ENCODE peak calls at places on chromosomes 11 and 22, in nine cellular contexts. One of them, this sample, is unnamed.

GRCh38 chr11:131392528-131393255 is 22.3 kb downstream of the NTM start:
- DNase-seq in stimulated activated CD4-positive, alpha-beta T cell treated with anti-CD3 and anti-CD28 coated beads, Interleukin-15, amount 100 ng/mL, for 1 hour: no peak
- DNase-seq in fibroblast of the aortic adventitia: no peak
- DNase-seq in stimulated activated CD8-positive, alpha-beta memory T cell treated with anti-CD3 and anti-CD28 coated beads, Interleukin-7, amount 100 ng/mL, for 1 hour: no peak
- DNase-seq in GM06990: no peak
- DNase-seq in NCI-H524: peak
- DNase-seq in activated gamma-delta T cell treated with anti-CD3 and anti-CD28 coated beads, Interleukin-2, amount 50 U/mL, for 16 hours: no peak
- DNase-seq in effector memory CD8-positive, alpha-beta T cell: no peak
- DNase-seq in posterior vena cava: no peak
- DNase-seq in this sample: no peak

GRCh38 chr22:48482771-48483170 is 1344.9 kb downstream of the BRD1 start:
- DNase-seq in stimulated activated CD4-positive, alpha-beta T cell treated with anti-CD3 and anti-CD28 coated beads, Interleukin-15, amount 100 ng/mL, for 1 hour: no peak
- DNase-seq in GM06990: no peak
- DNase-seq in stimulated activated CD8-positive, alpha-beta memory T cell treated with anti-CD3 and anti-CD28 coated beads, Interleukin-7, amount 100 ng/mL, for 1 hour: no peak
- DNase-seq in activated gamma-delta T cell treated with anti-CD3 and anti-CD28 coated beads, Interleukin-2, amount 50 U/mL, for 16 hours: no peak
- DNase-seq in effector memory CD8-positive, alpha-beta T cell: no peak
- DNase-seq in fibroblast of the aortic adventitia: no peak
- DNase-seq in NCI-H524: no peak
- DNase-seq in posterior vena cava: no peak
- DNase-seq in this sample: no peak

GRCh38 chr11:16986434-16987204 is 27.6 kb downstream of the PLEKHA7 start:
- DNase-seq in activated gamma-delta T cell treated with anti-CD3 and anti-CD28 coated beads, Interleukin-2, amount 50 U/mL, for 16 hours: peak
- DNase-seq in stimulated activated CD8-positive, alpha-beta memory T cell treated with anti-CD3 and anti-CD28 coated beads, Interleukin-7, amount 100 ng/mL, for 1 hour: peak
- DNase-seq in stimulated activated CD4-positive, alpha-beta T cell treated with anti-CD3 and anti-CD28 coated beads, Interleukin-15, amount 100 ng/mL, for 1 hour: peak
- DNase-seq in posterior vena cava: no peak
- DNase-seq in NCI-H524: no peak
- DNase-seq in fibroblast of the aortic adventitia: no peak
- DNase-seq in effector memory CD8-positive, alpha-beta T cell: peak
- DNase-seq in GM06990: peak
- DNase-seq in this sample: peak

GRCh38 chr22:44603774-44604173 is 98.2 kb upstream of the PRR5 start:
- DNase-seq in stimulated activated CD8-positive, alpha-beta memory T cell treated with anti-CD3 and anti-CD28 coated beads, Interleukin-7, amount 100 ng/mL, for 1 hour: no peak
- DNase-seq in activated gamma-delta T cell treated with anti-CD3 and anti-CD28 coated beads, Interleukin-2, amount 50 U/mL, for 16 hours: no peak
- DNase-seq in fibroblast of the aortic adventitia: no peak
- DNase-seq in effector memory CD8-positive, alpha-beta T cell: no peak
- DNase-seq in GM06990: no peak
- DNase-seq in NCI-H524: no peak
- DNase-seq in posterior vena cava: no peak
- DNase-seq in stimulated activated CD4-positive, alpha-beta T cell treated with anti-CD3 and anti-CD28 coated beads, Interleukin-15, amount 100 ng/mL, for 1 hour: no peak
- DNase-seq in this sample: no peak

GRCh38 chr22:25212337-25212736 is 7.1 kb upstream of the CRYBB2 start:
- DNase-seq in stimulated activated CD8-positive, alpha-beta memory T cell treated with anti-CD3 and anti-CD28 coated beads, Interleukin-7, amount 100 ng/mL, for 1 hour: no peak
- DNase-seq in fibroblast of the aortic adventitia: no peak
- DNase-seq in GM06990: no peak
- DNase-seq in posterior vena cava: no peak
- DNase-seq in NCI-H524: peak
- DNase-seq in stimulated activated CD4-positive, alpha-beta T cell treated with anti-CD3 and anti-CD28 coated beads, Interleukin-15, amount 100 ng/mL, for 1 hour: no peak
- DNase-seq in effector memory CD8-positive, alpha-beta T cell: no peak
- DNase-seq in activated gamma-delta T cell treated with anti-CD3 and anti-CD28 coated beads, Interleukin-2, amount 50 U/mL, for 16 hours: no peak
- DNase-seq in this sample: no peak

GRCh38 chr11:86990079-86990478 is 34.9 kb upstream of the FZD4 start:
- DNase-seq in fibroblast of the aortic adventitia: peak
- DNase-seq in stimulated activated CD8-positive, alpha-beta memory T cell treated with anti-CD3 and anti-CD28 coated beads, Interleukin-7, amount 100 ng/mL, for 1 hour: no peak
- DNase-seq in activated gamma-delta T cell treated with anti-CD3 and anti-CD28 coated beads, Interleukin-2, amount 50 U/mL, for 16 hours: no peak
- DNase-seq in effector memory CD8-positive, alpha-beta T cell: no peak
- DNase-seq in GM06990: no peak
- DNase-seq in posterior vena cava: no peak
- DNase-seq in stimulated activated CD4-positive, alpha-beta T cell treated with anti-CD3 and anti-CD28 coated beads, Interleukin-15, amount 100 ng/mL, for 1 hour: no peak
- DNase-seq in NCI-H524: no peak
- DNase-seq in this sample: no peak

GRCh38 chr22:27510024-27510423 is 291.5 kb downstream of the MN1 start:
- DNase-seq in stimulated activated CD4-positive, alpha-beta T cell treated with anti-CD3 and anti-CD28 coated beads, Interleukin-15, amount 100 ng/mL, for 1 hour: no peak
- DNase-seq in activated gamma-delta T cell treated with anti-CD3 and anti-CD28 coated beads, Interleukin-2, amount 50 U/mL, for 16 hours: no peak
- DNase-seq in stimulated activated CD8-positive, alpha-beta memory T cell treated with anti-CD3 and anti-CD28 coated beads, Interleukin-7, amount 100 ng/mL, for 1 hour: no peak
- DNase-seq in GM06990: no peak
- DNase-seq in posterior vena cava: no peak
- DNase-seq in fibroblast of the aortic adventitia: no peak
- DNase-seq in effector memory CD8-positive, alpha-beta T cell: no peak
- DNase-seq in NCI-H524: no peak
- DNase-seq in this sample: no peak

GRCh38 chr22:44735518-44736428 is 16.6 kb upstream of the ARHGAP8 start:
- DNase-seq in effector memory CD8-positive, alpha-beta T cell: peak
- DNase-seq in fibroblast of the aortic adventitia: peak
- DNase-seq in NCI-H524: peak
- DNase-seq in stimulated activated CD4-positive, alpha-beta T cell treated with anti-CD3 and anti-CD28 coated beads, Interleukin-15, amount 100 ng/mL, for 1 hour: peak
- DNase-seq in posterior vena cava: peak
- DNase-seq in GM06990: peak
- DNase-seq in activated gamma-delta T cell treated with anti-CD3 and anti-CD28 coated beads, Interleukin-2, amount 50 U/mL, for 16 hours: peak
- DNase-seq in stimulated activated CD8-positive, alpha-beta memory T cell treated with anti-CD3 and anti-CD28 coated beads, Interleukin-7, amount 100 ng/mL, for 1 hour: peak
- DNase-seq in this sample: peak

GRCh38 chr22:28506207-28506606 is 173.4 kb downstream of the TTC28 start:
- DNase-seq in posterior vena cava: no peak
- DNase-seq in fibroblast of the aortic adventitia: no peak
- DNase-seq in activated gamma-delta T cell treated with anti-CD3 and anti-CD28 coated beads, Interleukin-2, amount 50 U/mL, for 16 hours: no peak
- DNase-seq in NCI-H524: no peak
- DNase-seq in stimulated activated CD4-positive, alpha-beta T cell treated with anti-CD3 and anti-CD28 coated beads, Interleukin-15, amount 100 ng/mL, for 1 hour: no peak
- DNase-seq in effector memory CD8-positive, alpha-beta T cell: no peak
- DNase-seq in stimulated activated CD8-positive, alpha-beta memory T cell treated with anti-CD3 and anti-CD28 coated beads, Interleukin-7, amount 100 ng/mL, for 1 hour: no peak
- DNase-seq in GM06990: no peak
- DNase-seq in this sample: no peak

GRCh38 chr11:17389205-17389956 is 922 bp upstream of the KCNJ11 start:
- DNase-seq in stimulated activated CD8-positive, alpha-beta memory T cell treated with anti-CD3 and anti-CD28 coated beads, Interleukin-7, amount 100 ng/mL, for 1 hour: peak
- DNase-seq in fibroblast of the aortic adventitia: no peak
- DNase-seq in GM06990: peak
- DNase-seq in activated gamma-delta T cell treated with anti-CD3 and anti-CD28 coated beads, Interleukin-2, amount 50 U/mL, for 16 hours: peak
- DNase-seq in NCI-H524: peak
- DNase-seq in effector memory CD8-positive, alpha-beta T cell: peak
- DNase-seq in stimulated activated CD4-positive, alpha-beta T cell treated with anti-CD3 and anti-CD28 coated beads, Interleukin-15, amount 100 ng/mL, for 1 hour: peak
- DNase-seq in posterior vena cava: peak
- DNase-seq in this sample: peak

GRCh38 chr11:113615098-113615497 is 91.0 kb downstream of the TMPRSS5 start:
- DNase-seq in stimulated activated CD8-positive, alpha-beta memory T cell treated with anti-CD3 and anti-CD28 coated beads, Interleukin-7, amount 100 ng/mL, for 1 hour: no peak
- DNase-seq in fibroblast of the aortic adventitia: no peak
- DNase-seq in activated gamma-delta T cell treated with anti-CD3 and anti-CD28 coated beads, Interleukin-2, amount 50 U/mL, for 16 hours: no peak
- DNase-seq in posterior vena cava: no peak
- DNase-seq in effector memory CD8-positive, alpha-beta T cell: no peak
- DNase-seq in GM06990: no peak
- DNase-seq in stimulated activated CD4-positive, alpha-beta T cell treated with anti-CD3 and anti-CD28 coated beads, Interleukin-15, amount 100 ng/mL, for 1 hour: no peak
- DNase-seq in NCI-H524: peak
- DNase-seq in this sample: no peak

GRCh38 chr11:116224154-116224888 is 548.5 kb downstream of the BUD13 start:
- DNase-seq in fibroblast of the aortic adventitia: peak
- DNase-seq in stimulated activated CD4-positive, alpha-beta T cell treated with anti-CD3 and anti-CD28 coated beads, Interleukin-15, amount 100 ng/mL, for 1 hour: peak
- DNase-seq in stimulated activated CD8-positive, alpha-beta memory T cell treated with anti-CD3 and anti-CD28 coated beads, Interleukin-7, amount 100 ng/mL, for 1 hour: no peak
- DNase-seq in GM06990: peak
- DNase-seq in posterior vena cava: peak
- DNase-seq in effector memory CD8-positive, alpha-beta T cell: no peak
- DNase-seq in NCI-H524: peak
- DNase-seq in activated gamma-delta T cell treated with anti-CD3 and anti-CD28 coated beads, Interleukin-2, amount 50 U/mL, for 16 hours: no peak
- DNase-seq in this sample: no peak

GRCh38 chr22:43823911-43824665 is 12.0 kb upstream of the EFCAB6 start:
- DNase-seq in effector memory CD8-positive, alpha-beta T cell: no peak
- DNase-seq in posterior vena cava: no peak
- DNase-seq in activated gamma-delta T cell treated with anti-CD3 and anti-CD28 coated beads, Interleukin-2, amount 50 U/mL, for 16 hours: no peak
- DNase-seq in stimulated activated CD4-positive, alpha-beta T cell treated with anti-CD3 and anti-CD28 coated beads, Interleukin-15, amount 100 ng/mL, for 1 hour: no peak
- DNase-seq in stimulated activated CD8-positive, alpha-beta memory T cell treated with anti-CD3 and anti-CD28 coated beads, Interleukin-7, amount 100 ng/mL, for 1 hour: no peak
- DNase-seq in GM06990: no peak
- DNase-seq in NCI-H524: no peak
- DNase-seq in fibroblast of the aortic adventitia: no peak
- DNase-seq in this sample: no peak

GRCh38 chr11:131601586-131601985 is 231.2 kb downstream of the NTM start:
- DNase-seq in posterior vena cava: no peak
- DNase-seq in effector memory CD8-positive, alpha-beta T cell: no peak
- DNase-seq in activated gamma-delta T cell treated with anti-CD3 and anti-CD28 coated beads, Interleukin-2, amount 50 U/mL, for 16 hours: no peak
- DNase-seq in NCI-H524: no peak
- DNase-seq in fibroblast of the aortic adventitia: no peak
- DNase-seq in stimulated activated CD4-positive, alpha-beta T cell treated with anti-CD3 and anti-CD28 coated beads, Interleukin-15, amount 100 ng/mL, for 1 hour: no peak
- DNase-seq in GM06990: no peak
- DNase-seq in stimulated activated CD8-positive, alpha-beta memory T cell treated with anti-CD3 and anti-CD28 coated beads, Interleukin-7, amount 100 ng/mL, for 1 hour: no peak
- DNase-seq in this sample: no peak

GRCh38 chr11:121800704-121801516 is 315.1 kb downstream of the BLID start:
- DNase-seq in stimulated activated CD4-positive, alpha-beta T cell treated with anti-CD3 and anti-CD28 coated beads, Interleukin-15, amount 100 ng/mL, for 1 hour: no peak
- DNase-seq in posterior vena cava: no peak
- DNase-seq in fibroblast of the aortic adventitia: peak
- DNase-seq in stimulated activated CD8-positive, alpha-beta memory T cell treated with anti-CD3 and anti-CD28 coated beads, Interleukin-7, amount 100 ng/mL, for 1 hour: no peak
- DNase-seq in activated gamma-delta T cell treated with anti-CD3 and anti-CD28 coated beads, Interleukin-2, amount 50 U/mL, for 16 hours: no peak
- DNase-seq in GM06990: no peak
- DNase-seq in effector memory CD8-positive, alpha-beta T cell: no peak
- DNase-seq in NCI-H524: no peak
- DNase-seq in this sample: no peak

GRCh38 chr11:31788066-31788465 is 23.1 kb downstream of the PAX6 start:
- DNase-seq in GM06990: no peak
- DNase-seq in stimulated activated CD4-positive, alpha-beta T cell treated with anti-CD3 and anti-CD28 coated beads, Interleukin-15, amount 100 ng/mL, for 1 hour: no peak
- DNase-seq in fibroblast of the aortic adventitia: no peak
- DNase-seq in stimulated activated CD8-positive, alpha-beta memory T cell treated with anti-CD3 and anti-CD28 coated beads, Interleukin-7, amount 100 ng/mL, for 1 hour: no peak
- DNase-seq in NCI-H524: no peak
- DNase-seq in posterior vena cava: no peak
- DNase-seq in activated gamma-delta T cell treated with anti-CD3 and anti-CD28 coated beads, Interleukin-2, amount 50 U/mL, for 16 hours: no peak
- DNase-seq in effector memory CD8-positive, alpha-beta T cell: no peak
- DNase-seq in this sample: no peak

GRCh38 chr22:23514317-23515038 is 65.6 kb downstream of the IGLL1 start:
- DNase-seq in NCI-H524: no peak
- DNase-seq in effector memory CD8-positive, alpha-beta T cell: no peak
- DNase-seq in fibroblast of the aortic adventitia: no peak
- DNase-seq in posterior vena cava: no peak
- DNase-seq in activated gamma-delta T cell treated with anti-CD3 and anti-CD28 coated beads, Interleukin-2, amount 50 U/mL, for 16 hours: no peak
- DNase-seq in stimulated activated CD4-positive, alpha-beta T cell treated with anti-CD3 and anti-CD28 coated beads, Interleukin-15, amount 100 ng/mL, for 1 hour: no peak
- DNase-seq in stimulated activated CD8-positive, alpha-beta memory T cell treated with anti-CD3 and anti-CD28 coated beads, Interleukin-7, amount 100 ng/mL, for 1 hour: no peak
- DNase-seq in GM06990: no peak
- DNase-seq in this sample: no peak

GRCh38 chr22:40676644-40677043 is 2.6 kb upstream of the MCHR1 start:
- DNase-seq in NCI-H524: no peak
- DNase-seq in stimulated activated CD4-positive, alpha-beta T cell treated with anti-CD3 and anti-CD28 coated beads, Interleukin-15, amount 100 ng/mL, for 1 hour: no peak
- DNase-seq in effector memory CD8-positive, alpha-beta T cell: no peak
- DNase-seq in activated gamma-delta T cell treated with anti-CD3 and anti-CD28 coated beads, Interleukin-2, amount 50 U/mL, for 16 hours: no peak
- DNase-seq in stimulated activated CD8-positive, alpha-beta memory T cell treated with anti-CD3 and anti-CD28 coated beads, Interleukin-7, amount 100 ng/mL, for 1 hour: no peak
- DNase-seq in GM06990: no peak
- DNase-seq in posterior vena cava: no peak
- DNase-seq in fibroblast of the aortic adventitia: no peak
- DNase-seq in this sample: no peak

GRCh38 chr11:26849009-26849408 is 127.1 kb upstream of the SLC5A12 start:
- DNase-seq in fibroblast of the aortic adventitia: peak
- DNase-seq in effector memory CD8-positive, alpha-beta T cell: no peak
- DNase-seq in GM06990: no peak
- DNase-seq in NCI-H524: no peak
- DNase-seq in stimulated activated CD4-positive, alpha-beta T cell treated with anti-CD3 and anti-CD28 coated beads, Interleukin-15, amount 100 ng/mL, for 1 hour: no peak
- DNase-seq in activated gamma-delta T cell treated with anti-CD3 and anti-CD28 coated beads, Interleukin-2, amount 50 U/mL, for 16 hours: no peak
- DNase-seq in posterior vena cava: no peak
- DNase-seq in stimulated activated CD8-positive, alpha-beta memory T cell treated with anti-CD3 and anti-CD28 coated beads, Interleukin-7, amount 100 ng/mL, for 1 hour: no peak
- DNase-seq in this sample: no peak

GRCh38 chr22:32576553-32577255 is 102.1 kb downstream of the FBXO7 start:
- DNase-seq in effector memory CD8-positive, alpha-beta T cell: no peak
- DNase-seq in activated gamma-delta T cell treated with anti-CD3 and anti-CD28 coated beads, Interleukin-2, amount 50 U/mL, for 16 hours: no peak
- DNase-seq in posterior vena cava: no peak
- DNase-seq in stimulated activated CD4-positive, alpha-beta T cell treated with anti-CD3 and anti-CD28 coated beads, Interleukin-15, amount 100 ng/mL, for 1 hour: no peak
- DNase-seq in GM06990: no peak
- DNase-seq in NCI-H524: peak
- DNase-seq in stimulated activated CD8-positive, alpha-beta memory T cell treated with anti-CD3 and anti-CD28 coated beads, Interleukin-7, amount 100 ng/mL, for 1 hour: no peak
- DNase-seq in fibroblast of the aortic adventitia: no peak
- DNase-seq in this sample: no peak

GRCh38 chr11:64644348-64645242 is 53.6 kb downstream of the SLC22A12 start:
- DNase-seq in NCI-H524: peak
- DNase-seq in posterior vena cava: no peak
- DNase-seq in stimulated activated CD8-positive, alpha-beta memory T cell treated with anti-CD3 and anti-CD28 coated beads, Interleukin-7, amount 100 ng/mL, for 1 hour: no peak
- DNase-seq in GM06990: no peak
- DNase-seq in fibroblast of the aortic adventitia: no peak
- DNase-seq in activated gamma-delta T cell treated with anti-CD3 and anti-CD28 coated beads, Interleukin-2, amount 50 U/mL, for 16 hours: no peak
- DNase-seq in stimulated activated CD4-positive, alpha-beta T cell treated with anti-CD3 and anti-CD28 coated beads, Interleukin-15, amount 100 ng/mL, for 1 hour: no peak
- DNase-seq in effector memory CD8-positive, alpha-beta T cell: no peak
- DNase-seq in this sample: no peak

GRCh38 chr22:24507742-24508141 is 12.6 kb downstream of the UPB1 start:
- DNase-seq in effector memory CD8-positive, alpha-beta T cell: no peak
- DNase-seq in posterior vena cava: no peak
- DNase-seq in stimulated activated CD8-positive, alpha-beta memory T cell treated with anti-CD3 and anti-CD28 coated beads, Interleukin-7, amount 100 ng/mL, for 1 hour: no peak
- DNase-seq in NCI-H524: no peak
- DNase-seq in GM06990: no peak
- DNase-seq in activated gamma-delta T cell treated with anti-CD3 and anti-CD28 coated beads, Interleukin-2, amount 50 U/mL, for 16 hours: no peak
- DNase-seq in stimulated activated CD4-positive, alpha-beta T cell treated with anti-CD3 and anti-CD28 coated beads, Interleukin-15, amount 100 ng/mL, for 1 hour: no peak
- DNase-seq in fibroblast of the aortic adventitia: no peak
- DNase-seq in this sample: no peak

GRCh38 chr11:73513707-73514106 is 84.2 kb downstream of the FAM168A start:
- DNase-seq in stimulated activated CD8-positive, alpha-beta memory T cell treated with anti-CD3 and anti-CD28 coated beads, Interleukin-7, amount 100 ng/mL, for 1 hour: no peak
- DNase-seq in posterior vena cava: no peak
- DNase-seq in stimulated activated CD4-positive, alpha-beta T cell treated with anti-CD3 and anti-CD28 coated beads, Interleukin-15, amount 100 ng/mL, for 1 hour: no peak
- DNase-seq in effector memory CD8-positive, alpha-beta T cell: no peak
- DNase-seq in fibroblast of the aortic adventitia: no peak
- DNase-seq in GM06990: no peak
- DNase-seq in activated gamma-delta T cell treated with anti-CD3 and anti-CD28 coated beads, Interleukin-2, amount 50 U/mL, for 16 hours: no peak
- DNase-seq in NCI-H524: no peak
- DNase-seq in this sample: no peak

GRCh38 chr11:27420722-27421572 is 51.6 kb downstream of the LGR4 start:
- DNase-seq in fibroblast of the aortic adventitia: no peak
- DNase-seq in stimulated activated CD8-positive, alpha-beta memory T cell treated with anti-CD3 and anti-CD28 coated beads, Interleukin-7, amount 100 ng/mL, for 1 hour: no peak
- DNase-seq in activated gamma-delta T cell treated with anti-CD3 and anti-CD28 coated beads, Interleukin-2, amount 50 U/mL, for 16 hours: no peak
- DNase-seq in posterior vena cava: no peak
- DNase-seq in stimulated activated CD4-positive, alpha-beta T cell treated with anti-CD3 and anti-CD28 coated beads, Interleukin-15, amount 100 ng/mL, for 1 hour: no peak
- DNase-seq in NCI-H524: no peak
- DNase-seq in GM06990: no peak
- DNase-seq in effector memory CD8-positive, alpha-beta T cell: no peak
- DNase-seq in this sample: no peak

GRCh38 chr11:11211888-11212287 is 141.2 kb downstream of the CSNK2A3 start:
- DNase-seq in effector memory CD8-positive, alpha-beta T cell: no peak
- DNase-seq in stimulated activated CD4-positive, alpha-beta T cell treated with anti-CD3 and anti-CD28 coated beads, Interleukin-15, amount 100 ng/mL, for 1 hour: no peak
- DNase-seq in stimulated activated CD8-positive, alpha-beta memory T cell treated with anti-CD3 and anti-CD28 coated beads, Interleukin-7, amount 100 ng/mL, for 1 hour: no peak
- DNase-seq in posterior vena cava: no peak
- DNase-seq in fibroblast of the aortic adventitia: no peak
- DNase-seq in activated gamma-delta T cell treated with anti-CD3 and anti-CD28 coated beads, Interleukin-2, amount 50 U/mL, for 16 hours: no peak
- DNase-seq in NCI-H524: no peak
- DNase-seq in GM06990: no peak
- DNase-seq in this sample: no peak

GRCh38 chr11:87125257-87125656 is 87.5 kb downstream of the TMEM135 start:
- DNase-seq in posterior vena cava: no peak
- DNase-seq in NCI-H524: no peak
- DNase-seq in GM06990: no peak
- DNase-seq in fibroblast of the aortic adventitia: peak
- DNase-seq in activated gamma-delta T cell treated with anti-CD3 and anti-CD28 coated beads, Interleukin-2, amount 50 U/mL, for 16 hours: no peak
- DNase-seq in stimulated activated CD8-positive, alpha-beta memory T cell treated with anti-CD3 and anti-CD28 coated beads, Interleukin-7, amount 100 ng/mL, for 1 hour: no peak
- DNase-seq in stimulated activated CD4-positive, alpha-beta T cell treated with anti-CD3 and anti-CD28 coated beads, Interleukin-15, amount 100 ng/mL, for 1 hour: no peak
- DNase-seq in effector memory CD8-positive, alpha-beta T cell: no peak
- DNase-seq in this sample: no peak

GRCh38 chr22:42817556-42817955 is 39.5 kb downstream of the ARFGAP3 start:
- DNase-seq in activated gamma-delta T cell treated with anti-CD3 and anti-CD28 coated beads, Interleukin-2, amount 50 U/mL, for 16 hours: no peak
- DNase-seq in posterior vena cava: no peak
- DNase-seq in stimulated activated CD8-positive, alpha-beta memory T cell treated with anti-CD3 and anti-CD28 coated beads, Interleukin-7, amount 100 ng/mL, for 1 hour: no peak
- DNase-seq in NCI-H524: no peak
- DNase-seq in GM06990: no peak
- DNase-seq in effector memory CD8-positive, alpha-beta T cell: no peak
- DNase-seq in fibroblast of the aortic adventitia: no peak
- DNase-seq in stimulated activated CD4-positive, alpha-beta T cell treated with anti-CD3 and anti-CD28 coated beads, Interleukin-15, amount 100 ng/mL, for 1 hour: no peak
- DNase-seq in this sample: no peak

GRCh38 chr22:47277001-47277400 is 514.6 kb downstream of the TBC1D22A start:
- DNase-seq in fibroblast of the aortic adventitia: no peak
- DNase-seq in activated gamma-delta T cell treated with anti-CD3 and anti-CD28 coated beads, Interleukin-2, amount 50 U/mL, for 16 hours: no peak
- DNase-seq in posterior vena cava: no peak
- DNase-seq in stimulated activated CD8-positive, alpha-beta memory T cell treated with anti-CD3 and anti-CD28 coated beads, Interleukin-7, amount 100 ng/mL, for 1 hour: no peak
- DNase-seq in effector memory CD8-positive, alpha-beta T cell: no peak
- DNase-seq in NCI-H524: no peak
- DNase-seq in stimulated activated CD4-positive, alpha-beta T cell treated with anti-CD3 and anti-CD28 coated beads, Interleukin-15, amount 100 ng/mL, for 1 hour: no peak
- DNase-seq in GM06990: no peak
- DNase-seq in this sample: no peak

GRCh38 chr22:44276706-44277403 is 35.9 kb downstream of the SHISAL1 start:
- DNase-seq in posterior vena cava: peak
- DNase-seq in stimulated activated CD4-positive, alpha-beta T cell treated with anti-CD3 and anti-CD28 coated beads, Interleukin-15, amount 100 ng/mL, for 1 hour: no peak
- DNase-seq in GM06990: no peak
- DNase-seq in effector memory CD8-positive, alpha-beta T cell: no peak
- DNase-seq in stimulated activated CD8-positive, alpha-beta memory T cell treated with anti-CD3 and anti-CD28 coated beads, Interleukin-7, amount 100 ng/mL, for 1 hour: no peak
- DNase-seq in NCI-H524: no peak
- DNase-seq in fibroblast of the aortic adventitia: no peak
- DNase-seq in activated gamma-delta T cell treated with anti-CD3 and anti-CD28 coated beads, Interleukin-2, amount 50 U/mL, for 16 hours: no peak
- DNase-seq in this sample: no peak

GRCh38 chr11:57763568-57763967 is 2.0 kb downstream of the CTNND1 start:
- DNase-seq in fibroblast of the aortic adventitia: peak
- DNase-seq in GM06990: no peak
- DNase-seq in activated gamma-delta T cell treated with anti-CD3 and anti-CD28 coated beads, Interleukin-2, amount 50 U/mL, for 16 hours: no peak
- DNase-seq in posterior vena cava: no peak
- DNase-seq in effector memory CD8-positive, alpha-beta T cell: no peak
- DNase-seq in NCI-H524: peak
- DNase-seq in stimulated activated CD8-positive, alpha-beta memory T cell treated with anti-CD3 and anti-CD28 coated beads, Interleukin-7, amount 100 ng/mL, for 1 hour: no peak
- DNase-seq in stimulated activated CD4-positive, alpha-beta T cell treated with anti-CD3 and anti-CD28 coated beads, Interleukin-15, amount 100 ng/mL, for 1 hour: no peak
- DNase-seq in this sample: no peak

This sample was measured in activated CD4-positive, alpha-beta T cell treated with anti-CD3 and anti-CD28 coated beads, Interleukin-2, amount 50 U/mL, for 24 hours.